ENCODE peak calls at places on chromosomes 12 and 14, in seven cellular contexts. P, V, E, R, G, U and M are unnamed samples.

GRCh38 chr14:28609228-28609828 is 157.3 kb upstream of the FOXG1 start:
- DNase-seq in P (no peak), R (peak), V (peak), U (peak), G (peak), E (peak), M (peak)

GRCh38 chr12:114729731-114730130 is 45.8 kb upstream of the TBX3 start:
- DNase-seq in E (no peak), G (no peak), P (peak), R (no peak), V (no peak), U (no peak), M (no peak)

GRCh38 chr14:100893228-100893601 is 10.3 kb downstream of the RTL1 start:
- DNase-seq in U (no peak), G (no peak), R (no peak), V (no peak), E (no peak), P (no peak), M (no peak)

GRCh38 chr12:102960766-102961487 is 3.5 kb downstream of the ASCL1 start:
- DNase-seq in G (no peak), P (no peak), U (peak), V (no peak), R (no peak), E (no peak), M (peak)

GRCh38 chr14:84403585-84403984 is 1126.4 kb upstream of the FLRT2 start:
- DNase-seq in G (no peak), R (no peak), E (no peak), P (no peak), U (no peak), V (peak), M (no peak)

GRCh38 chr12:126019385-126019784 is 954.1 kb downstream of the AACS start:
- DNase-seq in E (no peak), G (no peak), R (no peak), P (no peak), V (no peak), U (no peak), M (no peak)

GRCh38 chr14:98175436-98175835 is 1096.6 kb downstream of the BCL11B start:
- DNase-seq in R (no peak), U (no peak), V (no peak), G (no peak), E (no peak), P (no peak), M (no peak)

GRCh38 chr14:98890556-98891340 is 381.2 kb downstream of the BCL11B start:
- DNase-seq in R (no peak), E (no peak), G (no peak), U (no peak), P (no peak), V (peak), M (no peak)

GRCh38 chr12:78865297-78865955 is 852 bp downstream of the SYT1 start:
- DNase-seq in P (no peak), V (no peak), U (peak), E (no peak), R (no peak), G (no peak), M (no peak)

GRCh38 chr14:30906752-30907658 is 32.6 kb downstream of the COCH start:
- DNase-seq in E (no peak), G (peak), V (peak), P (no peak), U (peak), R (peak), M (peak)

GRCh38 chr12:25957898-25958253 is 606 bp upstream of the RASSF8 start:
- DNase-seq in E (no peak), U (no peak), G (no peak), V (no peak), R (no peak), P (no peak), M (peak)

GRCh38 chr12:111558107-111558376 is 41.1 kb downstream of the ATXN2 start:
- DNase-seq in G (no peak), E (no peak), V (no peak), U (no peak), P (no peak), R (no peak), M (no peak)

GRCh38 chr12:48388938-48389337 is 38.2 kb upstream of the ZNF641 start:
- DNase-seq in P (no peak), G (no peak), V (no peak), E (no peak), U (no peak), R (no peak), M (no peak)

GRCh38 chr12:31228811-31229792 is 96.8 kb downstream of the SINHCAF start:
- DNase-seq in P (no peak), U (no peak), R (peak), G (no peak), E (no peak), V (peak), M (peak)

GRCh38 chr12:128918481-128918880 is 65.2 kb downstream of the GLT1D1 start:
- DNase-seq in G (no peak), E (no peak), R (no peak), V (no peak), P (no peak), U (no peak), M (no peak)

GRCh38 chr12:56694161-56694560 is 6.1 kb upstream of the PTGES3 start:
- DNase-seq in V (no peak), U (no peak), G (no peak), R (no peak), P (no peak), E (no peak), M (no peak)

GRCh38 chr12:77299910-77300772 is 234.8 kb upstream of the E2F7 start:
- DNase-seq in P (peak), R (no peak), G (peak), U (no peak), V (no peak), E (no peak), M (no peak)

GRCh38 chr12:52579468-52580450 is 6.1 kb upstream of the KRT74 start:
- DNase-seq in U (no peak), V (no peak), G (no peak), E (no peak), P (no peak), R (no peak), M (no peak)

GRCh38 chr14:95559203-95559602 is 24.4 kb downstream of the GLRX5 start:
- DNase-seq in U (no peak), R (no peak), E (no peak), P (no peak), G (no peak), V (no peak), M (no peak)

GRCh38 chr12:84822541-84822940 is 90.1 kb downstream of the SLC6A15 start:
- DNase-seq in G (no peak), P (no peak), E (no peak), V (no peak), R (no peak), U (no peak), M (no peak)

GRCh38 chr12:121719926-121720414 is 7.4 kb downstream of the TMEM120B start:
- DNase-seq in U (no peak), G (no peak), R (no peak), V (peak), E (peak), P (peak), M (no peak)

GRCh38 chr14:61570188-61570960 is 124.9 kb upstream of the HIF1A start:
- DNase-seq in P (no peak), V (no peak), E (no peak), G (no peak), U (no peak), R (no peak), M (no peak)

GRCh38 chr14:85573406-85573805 is 43.5 kb downstream of the FLRT2 start:
- DNase-seq in P (no peak), V (no peak), R (no peak), G (no peak), E (no peak), U (no peak), M (no peak)

GRCh38 chr12:86389949-86390348 is 133.8 kb upstream of the MGAT4C start:
- DNase-seq in U (no peak), G (peak), V (no peak), R (no peak), P (peak), E (no peak), M (no peak)

GRCh38 chr14:77133718-77134338 is 7.8 kb downstream of the ZDHHC22 start:
- DNase-seq in P (peak), G (peak), V (peak), U (no peak), E (no peak), R (peak), M (no peak)

GRCh38 chr14:103220982-103221641 is 97.9 kb downstream of the TNFAIP2 start:
- DNase-seq in E (no peak), P (no peak), U (no peak), G (no peak), R (no peak), V (no peak), M (no peak)

GRCh38 chr12:130765186-130765659 is 49.1 kb upstream of the RIMBP2 start:
- DNase-seq in R (no peak), U (no peak), P (no peak), G (peak), E (no peak), V (no peak), M (no peak)

GRCh38 chr12:119178544-119179334 is at the start of gene HSPB8:
- DNase-seq in U (no peak), E (peak), G (peak), P (peak), V (peak), R (peak), M (peak)

GRCh38 chr14:60250318-60251035 is 1.5 kb downstream of the PPM1A start:
- DNase-seq in V (peak), R (peak), G (peak), E (no peak), U (peak), P (no peak), M (peak)

GRCh38 chr12:5705791-5706190 is 239.3 kb downstream of the ANO2 start:
- DNase-seq in P (no peak), V (no peak), E (no peak), U (no peak), G (no peak), R (no peak), M (no peak)

GRCh38 chr12:110436231-110436630 is 13.9 kb downstream of the ARPC3 start:
- DNase-seq in R (no peak), G (no peak), P (no peak), E (no peak), U (no peak), V (no peak), M (no peak)

GRCh38 chr12:98725481-98726247 is 80.6 kb downstream of the APAF1 start:
- DNase-seq in P (no peak), V (peak), G (peak), E (peak), R (peak), U (peak), M (peak)

GRCh38 chr14:62001988-62002387 is 239.8 kb downstream of the SNAPC1 start:
- DNase-seq in U (no peak), P (no peak), R (no peak), G (no peak), E (no peak), V (no peak), M (no peak)

GRCh38 chr14:68306934-68307758 is 485.7 kb downstream of the ZFP36L1 start:
- DNase-seq in G (no peak), V (peak), R (peak), E (no peak), U (peak), P (no peak), M (no peak)

GRCh38 chr12:74900232-74900631 is 309.4 kb downstream of the KCNC2 start:
- DNase-seq in U (no peak), P (no peak), E (no peak), G (no peak), R (no peak), V (no peak), M (no peak)

GRCh38 chr12:121811434-121812319 is 7.9 kb downstream of the SETD1B start:
- DNase-seq in U (peak), P (no peak), V (peak), R (peak), E (peak), G (peak), M (no peak)

GRCh38 chr12:57127710-57128518 is at the start of gene LRP1:
- DNase-seq in R (peak), G (peak), U (peak), P (no peak), V (peak), E (peak), M (peak)